ENCODE peak calls at places on chromosome 15, in six cellular contexts. J is progenitor cell of endocrine pancreas, W is body of pancreas, N is hypothalamus, C is NCI-H2081, D is H4. T is an unnamed sample.

GRCh38 chr15:90681480-90681879 is 35.7 kb upstream of the BLM start:
- DNase-seq in J (no peak), W (peak), N (no peak), C (no peak), D (peak), T (peak)

GRCh38 chr15:75864213-75865059 is 21.2 kb downstream of the UBE2Q2 start:
- DNase-seq in J (no peak), W (no peak), N (no peak), C (no peak), D (no peak), T (no peak)

GRCh38 chr15:39125904-39126303 is 455.0 kb upstream of the THBS1 start:
- DNase-seq in J (no peak), W (peak), N (no peak), C (peak), D (peak), T (no peak)

GRCh38 chr15:74365619-74366445 is 1.6 kb downstream of the CYP11A1 start:
- DNase-seq in J (peak), W (peak), N (no peak), C (no peak), D (no peak), T (peak)

GRCh38 chr15:58042006-58042405 is 23.5 kb downstream of the ALDH1A2 start:
- DNase-seq in J (no peak), W (no peak), N (no peak), C (no peak), D (no peak), T (no peak)

GRCh38 chr15:51908312-51908711 is 63.3 kb downstream of the LEO1 start:
- DNase-seq in J (no peak), W (no peak), N (no peak), C (no peak), D (peak), T (no peak)

GRCh38 chr15:63969652-63970421 is 76.4 kb downstream of the DAPK2 start:
- DNase-seq in J (no peak), W (peak), N (no peak), C (no peak), D (no peak), T (no peak)

GRCh38 chr15:40064231-40064894 is 25.4 kb upstream of the SRP14 start:
- DNase-seq in J (no peak), W (no peak), N (no peak), C (no peak), D (peak), T (no peak)

GRCh38 chr15:84703808-84704207 is 12.1 kb downstream of the SEC11A start:
- DNase-seq in J (no peak), W (no peak), N (no peak), C (no peak), D (no peak), T (no peak)

GRCh38 chr15:90550919-90551318 is 21.2 kb downstream of the CRTC3 start:
- DNase-seq in J (no peak), W (no peak), N (no peak), C (no peak), D (no peak), T (no peak)

GRCh38 chr15:76206325-76206976 is 104.8 kb downstream of the ETFA start:
- DNase-seq in J (no peak), W (peak), N (peak), C (peak), D (peak), T (peak)

GRCh38 chr15:92900712-92901052 is 558 bp downstream of the CHD2 start:
- DNase-seq in J (no peak), W (no peak), N (no peak), C (no peak), D (no peak), T (no peak)

GRCh38 chr15:51377038-51377761 is 35.7 kb downstream of the GLDN start:
- DNase-seq in J (no peak), W (no peak), N (no peak), C (no peak), D (peak), T (no peak)

GRCh38 chr15:69883306-69883705 is 214.4 kb downstream of the TLE3 start:
- DNase-seq in J (no peak), W (no peak), N (no peak), C (no peak), D (no peak), T (no peak)

GRCh38 chr15:69340243-69340991 is 41.7 kb downstream of the PAQR5 start:
- DNase-seq in J (no peak), W (no peak), N (no peak), C (no peak), D (no peak), T (no peak)

GRCh38 chr15:99121207-99121606 is 16.3 kb downstream of the SYNM start:
- DNase-seq in J (no peak), W (no peak), N (no peak), C (no peak), D (no peak), T (no peak)

GRCh38 chr15:94042163-94042954 is 189.0 kb upstream of the MCTP2 start:
- DNase-seq in J (no peak), W (no peak), N (no peak), C (no peak), D (peak), T (no peak)

GRCh38 chr15:41562784-41563198 is 3.8 kb downstream of the TYRO3 start:
- DNase-seq in J (no peak), W (no peak), N (no peak), C (no peak), D (no peak), T (no peak)

GRCh38 chr15:44584162-44584749 is 47.3 kb downstream of the EIF3J start:
- DNase-seq in J (no peak), W (peak), N (no peak), C (peak), D (peak), T (no peak)

GRCh38 chr15:43103939-43104338 is 1.9 kb downstream of the UBR1 start:
- DNase-seq in J (no peak), W (no peak), N (no peak), C (no peak), D (no peak), T (no peak)

GRCh38 chr15:57861805-57862586 is 155.5 kb downstream of the POLR2M start:
- DNase-seq in J (no peak), W (peak), N (no peak), C (no peak), D (peak), T (no peak)

GRCh38 chr15:91456921-91457320 is 356.9 kb downstream of the SV2B start:
- DNase-seq in J (no peak), W (no peak), N (no peak), C (no peak), D (peak), T (no peak)

GRCh38 chr15:83092309-83092976 is 15.0 kb upstream of the TM6SF1 start:
- DNase-seq in J (no peak), W (peak), N (no peak), C (no peak), D (no peak), T (peak)

GRCh38 chr15:58103482-58103881 is 34.7 kb upstream of the AQP9 start:
- DNase-seq in J (no peak), W (no peak), N (no peak), C (no peak), D (no peak), T (no peak)

GRCh38 chr15:47577476-47577875 is 139.8 kb upstream of the SEMA6D start:
- DNase-seq in J (no peak), W (no peak), N (no peak), C (no peak), D (no peak), T (no peak)

GRCh38 chr15:31402511-31403056 is 75.9 kb downstream of the KLF13 start:
- DNase-seq in J (no peak), W (peak), N (no peak), C (no peak), D (no peak), T (peak)

GRCh38 chr15:100966997-100967396 is 47.8 kb downstream of the LRRK1 start:
- DNase-seq in J (no peak), W (no peak), N (no peak), C (no peak), D (no peak), T (no peak)

GRCh38 chr15:92399271-92399670 is 5.6 kb downstream of the ST8SIA2 start:
- DNase-seq in J (no peak), W (no peak), N (no peak), C (no peak), D (no peak), T (no peak)

GRCh38 chr15:39153058-39153457 is 427.8 kb upstream of the THBS1 start:
- DNase-seq in J (no peak), W (no peak), N (no peak), C (no peak), D (no peak), T (no peak)

GRCh38 chr15:58870451-58870850 is 63.0 kb downstream of the SLTM start:
- DNase-seq in J (no peak), W (no peak), N (no peak), C (no peak), D (no peak), T (no peak)

GRCh38 chr15:83850015-83850414 is 196.1 kb downstream of the ADAMTSL3 start:
- DNase-seq in J (no peak), W (no peak), N (no peak), C (no peak), D (no peak), T (no peak)

GRCh38 chr15:34065261-34065660 is 26.3 kb upstream of the AVEN start:
- DNase-seq in J (no peak), W (no peak), N (no peak), C (no peak), D (no peak), T (no peak)

GRCh38 chr15:92797168-92798052 is 102.7 kb upstream of the CHD2 start:
- DNase-seq in J (no peak), W (peak), N (no peak), C (peak), D (peak), T (no peak)

GRCh38 chr15:68275165-68275746 is 2.3 kb upstream of the FEM1B start:
- DNase-seq in J (no peak), W (no peak), N (no peak), C (no peak), D (peak), T (no peak)

GRCh38 chr15:58521293-58521991 is 89.7 kb downstream of the LIPC start:
- DNase-seq in J (no peak), W (peak), N (no peak), C (no peak), D (peak), T (peak)

GRCh38 chr15:69987492-69988482 is 109.9 kb downstream of the TLE3 start:
- DNase-seq in J (no peak), W (no peak), N (no peak), C (no peak), D (no peak), T (no peak)

GRCh38 chr15:49621327-49622210 is 721 bp downstream of the DTWD1 start:
- DNase-seq in J (no peak), W (peak), N (no peak), C (no peak), D (no peak), T (no peak)

GRCh38 chr15:81296673-81297072 is 27.3 kb downstream of the STARD5 start:
- DNase-seq in J (no peak), W (peak), N (no peak), C (peak), D (peak), T (peak)

GRCh38 chr15:25611603-25612002 is 172.8 kb upstream of the UBE3A start:
- DNase-seq in J (no peak), W (no peak), N (no peak), C (no peak), D (no peak), T (peak)